ENCODE peak calls at places on chromosomes 12 and 14, in six cellular contexts. B is mesendoderm, T is neuronal stem cell, U is H1, Y is IMR-90, F is trophoblast cell. X is an unnamed sample.

GRCh38 chr12:122187466-122187865 is 4.5 kb downstream of the LRRC43 start:
- DNase-seq in B (no peak), T (no peak), U (no peak), Y (no peak), F (no peak), X (no peak)

GRCh38 chr14:102889615-102890014 is 32.8 kb upstream of the AMN start:
- DNase-seq in B (no peak), T (no peak), U (no peak), Y (no peak), F (no peak), X (no peak)

GRCh38 chr14:102028733-102029132 is 58.1 kb downstream of the HSP90AA1 start:
- DNase-seq in B (peak), T (no peak), U (no peak), Y (peak), F (peak), X (peak)

GRCh38 chr14:102527255-102528232 is 18.0 kb upstream of the ANKRD9 start:
- DNase-seq in B (no peak), T (no peak), U (no peak), Y (no peak), F (no peak), X (no peak)

GRCh38 chr12:108442077-108442476 is 73.0 kb upstream of the FICD start:
- DNase-seq in B (peak), T (no peak), U (peak), Y (no peak), F (peak), X (no peak)

GRCh38 chr12:76020731-76021672 is 10.6 kb downstream of the PHLDA1 start:
- DNase-seq in B (peak), T (no peak), U (no peak), Y (peak), F (peak), X (peak)

GRCh38 chr12:108788076-108788782 is 56.9 kb upstream of the CORO1C start:
- DNase-seq in B (no peak), T (no peak), U (no peak), Y (no peak), F (no peak), X (no peak)

GRCh38 chr14:73760598-73761586 is 46.7 kb upstream of the PNMA1 start:
- DNase-seq in B (no peak), T (no peak), U (no peak), Y (no peak), F (no peak), X (no peak)

GRCh38 chr14:66508846-66509621 is 1.1 kb downstream of the GPHN start:
- DNase-seq in B (peak), T (peak), U (no peak), Y (peak), F (peak), X (peak)

GRCh38 chr14:49992901-49993335 is 100.0 kb downstream of the ARF6 start:
- DNase-seq in B (no peak), T (no peak), U (no peak), Y (peak), F (peak), X (peak)

GRCh38 chr14:75452324-75452723 is 24.5 kb downstream of the JDP2 start:
- DNase-seq in B (peak), T (no peak), U (no peak), Y (no peak), F (no peak), X (no peak)

GRCh38 chr12:63867026-63867425 is 22.5 kb downstream of the SRGAP1 start:
- DNase-seq in B (no peak), T (no peak), U (no peak), Y (no peak), F (no peak), X (no peak)

GRCh38 chr12:107379852-107380567 is 286.7 kb upstream of the CRY1 start:
- DNase-seq in B (no peak), T (no peak), U (no peak), Y (peak), F (no peak), X (no peak)

GRCh38 chr12:114444422-114445279 is 38.7 kb upstream of the TBX5 start:
- DNase-seq in B (no peak), T (no peak), U (no peak), Y (no peak), F (no peak), X (peak)

GRCh38 chr12:59405992-59406391 is 189.8 kb upstream of the SLC16A7 start:
- DNase-seq in B (no peak), T (no peak), U (no peak), Y (no peak), F (no peak), X (no peak)

GRCh38 chr12:89994901-89995300 is 286.3 kb upstream of the ATP2B1 start:
- DNase-seq in B (no peak), T (no peak), U (no peak), Y (no peak), F (no peak), X (no peak)

GRCh38 chr14:64438181-64438839 is 27.0 kb upstream of the AKAP5 start:
- DNase-seq in B (peak), T (no peak), U (no peak), Y (peak), F (peak), X (peak)

GRCh38 chr12:115380509-115381120 is 696.6 kb upstream of the TBX3 start:
- DNase-seq in B (no peak), T (no peak), U (no peak), Y (no peak), F (no peak), X (no peak)

GRCh38 chr12:69783365-69783764 is 41.7 kb upstream of the MYRFL start:
- DNase-seq in B (no peak), T (no peak), U (no peak), Y (no peak), F (no peak), X (no peak)

GRCh38 chr12:57908511-57908910 is 32.9 kb upstream of the ATP23 start:
- DNase-seq in B (no peak), T (no peak), U (no peak), Y (no peak), F (no peak), X (no peak)

DNA sequence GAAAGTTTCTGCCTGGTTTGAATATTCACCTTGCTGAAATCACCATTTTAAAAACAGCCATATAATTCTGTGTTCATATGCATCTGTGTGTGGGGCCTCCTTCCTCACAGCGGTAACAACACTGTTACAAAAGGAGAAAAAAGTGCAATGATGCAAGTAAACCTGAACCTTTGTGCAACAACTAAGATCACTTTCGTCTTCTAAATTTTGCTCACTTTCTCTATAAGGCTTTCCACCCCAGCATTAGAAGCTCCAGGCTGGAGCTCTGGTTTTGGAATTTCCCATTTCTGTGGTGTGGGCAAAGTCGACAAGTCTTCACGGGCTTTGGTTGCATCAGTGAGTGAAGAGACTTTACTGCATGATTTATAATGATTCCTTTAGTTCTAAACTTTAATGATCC is 18.4 kb downstream of the FGD6 start:
- DNase-seq in B (no peak), T (no peak), U (no peak), Y (no peak), F (no peak), X (peak)
- H3K9ac ChIP-seq in B (no peak), T (no peak), U (no peak), Y (no peak), F (no peak), X (no peak)

GRCh38 chr12:52443966-52444365 is 8.0 kb downstream of the KRT6B start:
- DNase-seq in B (no peak), T (no peak), U (no peak), Y (no peak), F (peak), X (no peak)

GRCh38 chr12:52440821-52441319 is 6.7 kb upstream of the KRT75 start:
- DNase-seq in B (no peak), T (no peak), U (no peak), Y (peak), F (peak), X (peak)

GRCh38 chr12:52441320-52441911 is 7.2 kb upstream of the KRT75 start:
- DNase-seq in B (no peak), T (no peak), U (no peak), Y (peak), F (peak), X (no peak)

GRCh38 chr12:52444647-52445595 is 7.0 kb downstream of the KRT6B start:
- DNase-seq in B (no peak), T (no peak), U (no peak), Y (no peak), F (peak), X (no peak)

GRCh38 chr12:52442600-52443061 is 8.5 kb upstream of the KRT75 start:
- DNase-seq in B (peak), T (no peak), U (peak), Y (peak), F (peak), X (peak)
- H3K4me3 ChIP-seq in B (no peak), T (no peak), U (no peak), Y (no peak), F (no peak), X (no peak)

GRCh38 chr12:31324845-31325523 is 966 bp downstream of the SINHCAF start:
- DNase-seq in B (peak), T (peak), U (no peak), Y (peak), F (peak), X (peak)

GRCh38 chr12:31323466-31324115 is 2.4 kb downstream of the SINHCAF start:
- DNase-seq in B (peak), T (peak), U (no peak), Y (no peak), F (peak), X (peak)

GRCh38 chr12:31322651-31323248 is 3.2 kb downstream of the SINHCAF start:
- DNase-seq in B (peak), T (peak), U (no peak), Y (peak), F (peak), X (peak)

GRCh38 chr12:31325524-31325875 is 450 bp downstream of the SINHCAF start:
- DNase-seq in B (no peak), T (no peak), U (no peak), Y (no peak), F (no peak), X (no peak)

GRCh38 chr12:31324116-31324844 is 1.7 kb downstream of the SINHCAF start:
- DNase-seq in B (peak), T (peak), U (no peak), Y (peak), F (peak), X (peak)
- H3K4ac ChIP-seq in B (peak), T (peak), U (no peak), Y (peak), F (peak), X (peak)

GRCh38 chr12:26277511-26278246 is 82.3 kb downstream of the SSPN start:
- DNase-seq in B (no peak), T (no peak), U (no peak), Y (no peak), F (no peak), X (peak)

GRCh38 chr12:26276709-26277108 is 81.3 kb downstream of the SSPN start:
- DNase-seq in B (no peak), T (no peak), U (no peak), Y (no peak), F (no peak), X (peak)

GRCh38 chr12:26273811-26274210 is 78.4 kb downstream of the SSPN start:
- DNase-seq in B (peak), T (no peak), U (no peak), Y (no peak), F (no peak), X (peak)

GRCh38 chr12:26274441-26275312 is 79.3 kb downstream of the SSPN start:
- DNase-seq in B (peak), T (no peak), U (peak), Y (peak), F (peak), X (peak)

DNA sequence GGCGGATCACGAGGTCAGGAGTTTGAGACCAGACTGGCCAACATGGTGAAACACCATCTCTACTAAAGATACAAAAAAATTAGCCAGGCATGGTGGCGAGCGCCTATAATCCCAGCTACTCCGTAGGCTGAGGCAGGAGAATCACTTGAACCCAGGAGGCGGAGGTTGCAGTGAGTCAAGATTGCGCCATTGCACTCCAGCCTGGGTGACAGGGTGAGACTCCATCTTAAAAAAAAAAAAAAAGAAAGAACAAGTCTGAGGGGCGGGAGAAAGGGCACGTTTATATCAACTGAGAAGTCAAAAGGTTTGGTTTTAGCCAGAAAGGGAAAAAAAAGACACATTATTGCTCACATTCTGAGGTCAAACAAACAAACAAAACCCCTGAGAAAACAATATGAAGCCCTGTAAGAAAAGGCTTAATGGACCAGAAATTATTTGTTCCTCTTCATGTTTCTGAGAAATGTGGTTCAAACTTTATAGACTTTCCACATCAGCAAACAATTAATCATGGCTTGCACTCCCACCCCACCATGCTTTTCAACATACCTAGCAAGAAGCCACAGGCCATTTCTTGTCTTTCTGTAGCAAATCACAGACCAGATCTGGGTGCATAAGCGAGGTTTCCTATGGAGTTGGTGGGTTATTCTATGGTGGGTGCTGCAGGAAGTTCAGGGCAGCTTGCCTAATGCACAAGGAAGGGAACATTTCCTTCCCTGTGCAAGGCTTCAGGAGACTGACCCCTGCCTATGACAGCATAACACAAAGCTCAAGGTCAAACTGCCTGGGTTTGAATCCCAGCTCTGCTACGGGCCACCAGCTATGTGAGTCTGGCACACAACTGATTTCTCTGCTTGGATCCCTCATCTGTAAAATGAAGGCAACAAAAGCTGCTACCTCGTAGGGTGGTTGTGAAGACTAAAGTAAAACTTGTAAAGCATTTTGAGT is 80.2 kb downstream of the SSPN start:
- DNase-seq in B (no peak), T (no peak), U (no peak), Y (no peak), F (no peak), X (peak)
- H3K9ac ChIP-seq in B (no peak), T (no peak), U (no peak), Y (peak), F (no peak), X (peak)